ENCODE peak calls at places on chromosomes 4 and X, in five cellular contexts. C is psoas muscle, Q is aorta, J is neural progenitor cell, W is GM12878. G is an unnamed sample.
A peak's percentile ranks its signal among the peaks of the same experiment; 100 is the strongest.

GRCh38 chr4:173319696-173320095 is 14.5 kb downstream of the HMGB2 start:
- DNase-seq in Q (no peak), C (no peak), J (no peak), W (no peak), G (no peak)

GRCh38 chr4:158051401-158052235 is 121.2 kb downstream of the GASK1B start:
- DNase-seq in C (peak; percentile 56), Q (no peak), J (no peak), W (no peak), G (no peak)

GRCh38 chrX:149760965-149761364 is 12.9 kb upstream of the HSFX1 start:
- DNase-seq in Q (peak; percentile 26), C (no peak), J (no peak), W (no peak), G (no peak)

GRCh38 chr4:66014146-66014765 is 344.0 kb upstream of the EPHA5 start:
- DNase-seq in W (no peak), J (peak; percentile 88), Q (no peak), C (no peak), G (no peak)

GRCh38 chr4:120056249-120056648 is 10.4 kb downstream of the MAD2L1 start:
- DNase-seq in C (no peak), Q (no peak), W (no peak), J (no peak), G (no peak)

GRCh38 chrX:46912098-46912672 is at the start of gene JADE3:
- DNase-seq in J (peak; percentile 90), Q (peak; percentile 90), W (no peak), C (peak; percentile 71), G (peak; percentile 40)

GRCh38 chrX:122188751-122189150 is 995.3 kb upstream of the GRIA3 start:
- DNase-seq in J (no peak), Q (no peak), C (no peak), W (no peak), G (no peak)

GRCh38 chr4:133997440-133997839 is 204.1 kb downstream of the PABPC4L start:
- DNase-seq in W (no peak), Q (no peak), J (no peak), C (no peak), G (no peak)

GRCh38 chr4:121690001-121690400 is 6.8 kb downstream of the ANXA5 start:
- DNase-seq in C (no peak), Q (no peak), J (no peak), W (no peak), G (no peak)

GRCh38 chrX:6149231-6149870 is 79.3 kb downstream of the NLGN4X start:
- DNase-seq in C (no peak), J (peak; percentile 13), W (no peak), Q (no peak), G (no peak)

GRCh38 chrX:129785160-129785947 is 5.6 kb downstream of the SASH3 start:
- DNase-seq in W (no peak), Q (peak; percentile 49), J (no peak), C (no peak), G (no peak)

GRCh38 chr4:132227349-132228165 is 921.5 kb upstream of the PCDH10 start:
- DNase-seq in J (peak; percentile 88), Q (peak; percentile 53), C (no peak), W (no peak), G (no peak)

GRCh38 chr4:7699825-7700224 is 239.8 kb downstream of the AFAP1 start:
- DNase-seq in C (no peak), J (no peak), Q (no peak), W (no peak), G (no peak)

GRCh38 chrX:118751950-118752783 is 24.8 kb downstream of the IL13RA1 start:
- DNase-seq in C (no peak), J (no peak), W (peak; percentile 36), Q (no peak), G (no peak)

GRCh38 chr4:147057631-147057980 is 111.9 kb upstream of the TTC29 start:
- DNase-seq in C (no peak), W (no peak), Q (no peak), J (no peak), G (no peak)

GRCh38 chr4:134393592-134393991 is 192.0 kb upstream of the PABPC4L start:
- DNase-seq in W (no peak), J (no peak), Q (no peak), C (no peak), G (no peak)

GRCh38 chr4:69718376-69719293 is 41.8 kb downstream of the SULT1B1 start:
- DNase-seq in Q (no peak), C (no peak), J (no peak), W (no peak), G (no peak)

GRCh38 chrX:11663875-11664210 is 1.9 kb downstream of the ARHGAP6 start:
- DNase-seq in J (peak; percentile 6), C (no peak), Q (no peak), W (no peak), G (no peak)

GRCh38 chr4:13627185-13627605 is 330 bp downstream of the BOD1L1 start:
- DNase-seq in Q (peak; percentile 76), C (peak; percentile 56), J (no peak), W (no peak), G (no peak)

GRCh38 chr4:52716364-52717151 is 34.7 kb downstream of the ERVMER34-1 start:
- DNase-seq in J (no peak), Q (no peak), C (no peak), W (no peak), G (no peak)

GRCh38 chr4:183987529-183987946 is 82.4 kb downstream of the STOX2 start:
- DNase-seq in W (no peak), Q (peak; percentile 90), C (peak; percentile 86), J (peak; percentile 80), G (no peak)

GRCh38 chr4:167021545-167022155 is 212.6 kb downstream of the SPOCK3 start:
- DNase-seq in J (peak; percentile 80), W (peak; percentile 30), C (peak; percentile 68), Q (peak; percentile 85), G (peak; percentile 23)

GRCh38 chrX:69179380-69179911 is 14.2 kb upstream of the PJA1 start:
- DNase-seq in C (no peak), W (no peak), J (peak; percentile 84), Q (no peak), G (no peak)

GRCh38 chr4:108043536-108043935 is 53.8 kb downstream of the HADH start:
- DNase-seq in Q (no peak), W (no peak), J (peak; percentile 92), C (no peak), G (no peak)

GRCh38 chr4:118264096-118264495 is 88.7 kb downstream of the PRSS12 start:
- DNase-seq in Q (no peak), W (no peak), C (no peak), J (no peak), G (no peak)

GRCh38 chr4:118254368-118254767 is 98.4 kb downstream of the PRSS12 start:
- DNase-seq in C (no peak), J (no peak), W (no peak), Q (no peak), G (no peak)

GRCh38 chr4:118259103-118259502 is 93.7 kb downstream of the PRSS12 start:
- DNase-seq in W (no peak), C (no peak), Q (no peak), J (no peak), G (no peak)
- H3K4me3 ChIP-seq in W (no peak overlapping the region), C (no peak overlapping the region), Q (no peak overlapping the region), J (no peak overlapping the region), G (no peak overlapping the region)

DNA sequence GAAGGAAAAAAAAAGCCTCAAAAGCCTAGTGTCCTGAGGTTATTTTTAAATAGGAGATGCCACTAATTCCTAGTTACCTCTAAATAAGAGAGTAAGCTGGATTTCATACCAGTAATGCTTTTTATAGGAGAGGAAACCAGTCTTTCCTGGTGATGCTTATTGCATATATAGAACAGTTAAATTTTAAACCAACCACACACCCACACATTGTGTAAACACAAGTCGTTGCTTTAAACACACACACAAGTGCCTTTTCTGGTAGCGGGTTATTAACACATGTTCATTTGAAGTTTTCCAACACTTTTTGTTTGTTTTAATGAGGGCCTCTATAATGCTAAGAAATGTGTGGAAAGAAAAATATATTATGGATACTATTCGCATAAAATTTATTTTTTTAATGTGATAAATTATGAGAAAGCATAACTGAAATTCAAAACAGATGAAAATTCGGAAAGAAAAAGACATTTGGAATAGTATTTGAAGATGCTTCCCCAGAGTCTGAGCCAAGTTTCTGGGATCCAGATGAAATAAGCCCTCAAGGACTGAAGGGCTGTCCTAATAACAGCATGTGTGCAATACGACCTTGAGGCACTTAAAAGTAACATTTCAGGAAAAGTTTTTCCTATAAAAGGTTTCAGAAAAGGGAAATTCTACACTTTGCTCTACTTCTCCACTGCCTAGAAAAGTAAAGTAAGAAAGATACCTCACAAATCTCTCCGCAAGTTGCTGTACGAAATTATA is 2.0 kb downstream of the ANTXR2 start:
- DNase-seq in C (no peak), W (no peak), J (no peak), Q (no peak), G (no peak)
- H3K4me1 ChIP-seq in C (peaks cover 7% of the 10 kb centered on the region), W (peaks cover 40% of the 10 kb centered on the region), J (peaks cover 11% of the 10 kb centered on the region), Q (no peaks in the 10 kb centered on the region), G (peaks cover 47% of the 10 kb centered on the region)

DNA sequence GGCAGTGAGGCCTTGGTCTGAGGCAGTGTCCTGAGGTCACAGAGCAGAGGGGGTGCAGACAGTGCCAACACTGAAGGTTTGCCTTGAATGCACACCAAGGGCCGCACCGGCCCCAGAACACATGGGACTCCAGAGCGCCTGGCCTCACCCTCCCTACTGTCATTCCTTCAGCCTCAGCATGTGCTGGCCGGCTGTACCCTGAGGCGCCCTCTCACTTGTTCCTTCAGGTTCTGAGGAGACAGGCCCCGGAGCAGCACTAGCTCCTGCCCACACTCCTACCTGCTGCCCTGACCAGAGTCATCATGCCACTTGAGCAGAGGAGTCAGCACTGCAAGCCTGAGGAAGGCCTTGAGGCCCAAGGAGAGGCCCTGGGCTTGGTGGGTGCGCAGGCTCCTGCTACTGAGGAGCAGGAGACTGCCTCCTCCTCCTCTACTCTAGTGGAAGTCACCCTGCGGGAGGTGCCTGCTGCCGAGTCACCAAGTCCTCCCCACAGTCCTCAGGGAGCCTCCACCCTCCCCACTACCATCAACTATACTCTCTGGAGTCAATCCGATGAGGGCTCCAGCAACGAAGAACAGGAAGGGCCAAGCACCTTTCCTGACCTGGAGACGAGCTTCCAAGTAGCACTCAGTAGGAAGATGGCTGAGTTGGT is 2.4 kb downstream of the MAGEA12 start:
- DNase-seq in W (no peak), J (no peak), Q (peak; percentile 53), C (peak; percentile 30), G (no peak)
- H3K27me3 ChIP-seq in W (no peaks in the 10 kb centered on the region), J (no peaks in the 10 kb centered on the region), Q (no peaks in the 10 kb centered on the region), C (no peaks in the 10 kb centered on the region), G (no peaks in the 10 kb centered on the region)

GRCh38 chrX:10631416-10632145 is 11.2 kb upstream of the MID1 start:
- DNase-seq in Q (no peak), W (no peak), C (no peak), J (no peak), G (no peak)

GRCh38 chrX:10636337-10636736 is 16.0 kb upstream of the MID1 start:
- DNase-seq in J (peak; percentile 55), W (no peak), C (no peak), Q (no peak), G (no peak)

GRCh38 chrX:10633722-10634121 is 13.3 kb upstream of the MID1 start:
- DNase-seq in W (no peak), J (no peak), C (no peak), Q (no peak), G (no peak)

GRCh38 chrX:10636851-10637250 is 16.5 kb upstream of the MID1 start:
- DNase-seq in W (no peak), Q (no peak), J (no peak), C (no peak), G (no peak)

DNA sequence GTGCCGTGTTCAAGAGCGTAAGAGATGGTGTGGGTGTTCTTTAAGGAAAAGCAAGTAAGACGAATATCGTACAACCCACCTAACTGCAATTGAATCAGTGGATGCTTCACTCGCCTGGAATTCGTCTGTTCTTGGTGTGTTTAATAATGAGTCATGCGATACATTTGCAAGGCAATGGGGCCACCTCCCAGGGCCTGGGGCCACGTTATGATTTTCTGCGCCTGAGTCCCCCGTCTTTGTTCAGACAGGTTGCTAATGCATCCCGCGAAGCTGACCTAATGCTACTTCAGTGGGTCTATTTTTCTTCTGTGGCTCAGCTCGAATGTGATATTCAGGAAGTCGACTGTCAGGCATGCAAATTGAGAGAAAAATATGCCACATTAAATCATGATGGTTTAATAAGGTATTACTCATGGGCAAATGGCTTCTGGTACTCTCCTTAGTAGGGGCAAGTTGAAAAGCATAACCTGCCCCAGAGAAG is 14.3 kb upstream of the MID1 start:
- DNase-seq in C (no peak), Q (no peak), W (no peak), J (no peak), G (no peak)
- H3K4me3 ChIP-seq in C (no peak overlapping the region), Q (no peak overlapping the region), W (no peak overlapping the region), J (no peak overlapping the region), G (no peak overlapping the region)

G was measured in CD8-positive, alpha-beta memory T cell.